ENCODE peak calls at places on chromosomes 13 and 19, in six cellular contexts. L is IMR-90, E is H1, M is mesenchymal stem cell, B is H9, A is neuronal stem cell. Z is an unnamed sample.

GRCh38 chr19:18777156-18777724 is 13.9 kb downstream of the COMP start:
- DNase-seq in L (no peak), E (no peak), M (no peak), B (no peak), A (no peak), Z (no peak)

GRCh38 chr19:6948884-6949283 is 61.5 kb downstream of the ADGRE1 start:
- DNase-seq in L (no peak), E (no peak), M (no peak), B (no peak), A (no peak), Z (no peak)

GRCh38 chr19:21158523-21159135 is 16.8 kb downstream of the ZNF431 start:
- DNase-seq in L (peak; percentile 68), E (no peak), M (peak; percentile 12), B (no peak), A (no peak), Z (peak; percentile 5)

GRCh38 chr19:21677696-21678418 is 89.5 kb downstream of the ZNF100 start:
- DNase-seq in L (no peak), E (no peak), M (no peak), B (no peak), A (no peak), Z (no peak)

GRCh38 chr19:7215176-7215575 is 79.0 kb downstream of the INSR start:
- DNase-seq in L (no peak), E (no peak), M (no peak), B (no peak), A (no peak), Z (no peak)

GRCh38 chr19:32041681-32042292 is 303.6 kb upstream of the ZNF507 start:
- DNase-seq in L (peak; percentile 31), E (peak; percentile 59), M (peak; percentile 41), B (peak; percentile 43), A (peak; percentile 57), Z (no peak)

GRCh38 chr19:19259741-19260140 is 13.4 kb downstream of the TM6SF2 start:
- DNase-seq in L (peak; percentile 11), E (peak; percentile 64), M (peak; percentile 32), B (peak; percentile 89), A (no peak), Z (no peak)

GRCh38 chr19:5621945-5622464 is 571 bp downstream of the SAFB2 start:
- DNase-seq in L (no peak), E (peak; percentile 49), M (no peak), B (no peak), A (no peak), Z (no peak)

DNA sequence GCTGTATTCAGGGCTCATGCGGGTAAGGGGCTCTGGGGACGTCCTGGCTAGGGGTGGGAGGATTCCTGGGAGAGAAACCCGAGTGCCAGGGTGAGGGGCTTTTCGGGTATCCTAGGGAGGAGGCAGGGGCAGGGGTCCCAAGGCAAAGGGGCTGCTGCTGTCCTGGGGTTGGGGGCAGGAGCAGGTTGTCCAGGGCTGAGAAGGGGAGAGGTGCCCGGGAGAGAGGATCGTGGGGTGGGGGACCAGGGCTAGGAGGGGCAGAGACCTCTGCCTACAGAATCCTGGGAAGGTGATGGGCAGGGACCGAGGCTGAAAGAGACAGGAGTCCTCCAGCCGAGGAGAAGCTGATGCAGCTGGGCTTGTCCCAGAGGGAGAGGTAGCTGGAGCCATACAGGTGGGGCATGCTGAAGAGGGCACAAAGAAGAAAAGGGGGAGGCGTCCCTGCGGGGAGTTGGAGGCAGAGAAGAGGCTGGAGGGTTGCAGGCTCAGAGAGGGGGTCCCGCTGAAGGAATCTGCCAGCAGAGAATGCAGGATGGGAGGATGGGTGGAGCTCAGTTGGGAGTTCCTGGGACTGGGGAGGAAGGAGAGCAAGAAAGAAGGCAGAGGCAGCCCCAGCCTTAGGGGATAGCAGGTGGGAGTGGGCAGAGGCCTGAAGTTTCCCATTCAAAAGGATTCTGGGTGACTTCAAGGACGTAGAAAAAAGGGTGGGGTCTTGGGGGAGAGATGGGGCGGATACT is 569 bp downstream of the CYP2S1 start:
- DNase-seq in L (no peak), E (no peak), M (no peak), B (no peak), A (no peak), Z (no peak)
- H3K18ac ChIP-seq in L (no peak overlapping the region), E (peak overlapping the region; percentile 71), M (no peak overlapping the region), B (no peak overlapping the region), A (peak overlapping the region; percentile 31), Z (peak overlapping the region; percentile 26)

DNA sequence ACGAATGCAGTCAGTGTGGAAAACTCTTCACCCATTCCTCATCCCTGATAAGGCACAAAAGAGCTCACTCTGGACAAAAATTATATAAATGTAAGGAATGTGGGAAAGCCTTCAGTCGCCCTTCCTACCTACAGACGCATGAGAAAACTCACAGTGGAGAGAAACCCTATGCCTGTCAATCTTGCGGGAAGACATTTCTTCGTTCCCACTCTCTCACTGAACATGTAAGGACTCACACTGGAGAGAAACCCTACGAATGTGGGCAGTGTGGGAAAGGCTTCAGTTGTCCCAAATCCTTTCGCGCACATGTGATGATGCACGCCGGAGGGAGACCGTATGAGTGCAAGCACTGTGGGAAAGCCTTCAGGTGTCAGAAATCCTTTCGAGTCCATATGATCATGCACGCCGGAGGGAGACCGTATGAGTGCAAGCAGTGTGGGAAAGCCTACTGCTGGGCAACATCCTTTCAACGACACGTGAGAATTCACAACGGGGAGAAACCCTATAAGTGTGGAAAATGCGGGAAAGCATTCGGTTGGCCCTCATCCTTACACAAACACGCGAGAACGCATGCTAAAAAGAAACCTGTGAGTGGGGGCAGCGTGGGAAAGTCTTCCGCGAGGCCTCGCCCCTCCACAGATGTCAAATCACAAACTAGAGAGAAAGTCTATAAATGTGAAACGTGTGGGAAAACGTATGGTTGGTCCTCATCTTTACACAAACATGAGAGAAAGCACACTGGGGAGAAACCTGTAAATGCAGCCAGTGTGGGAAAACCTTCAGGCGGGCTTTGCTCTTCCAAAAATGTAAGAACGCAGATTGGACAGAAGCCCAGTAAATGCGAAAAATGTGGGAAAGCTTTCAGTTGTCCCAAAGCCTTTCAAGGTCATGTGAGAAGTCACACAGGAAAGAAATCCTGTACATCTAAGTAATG is 10.5 kb downstream of the ZNF556 start:
- DNase-seq in L (no peak), E (no peak), M (no peak), B (no peak), A (no peak), Z (no peak)
- H3K9me3 ChIP-seq in L (peaks cover 20% of the 10 kb centered on the region), E (peaks cover 34% of the 10 kb centered on the region), M (peaks cover 27% of the 10 kb centered on the region), B (peaks cover 33% of the 10 kb centered on the region), A (peaks cover 22% of the 10 kb centered on the region), Z (peaks cover 19% of the 10 kb centered on the region)

GRCh38 chr19:24033308-24033961 is 53.6 kb upstream of the ZNF254 start:
- DNase-seq in L (peak; percentile 91), E (peak; percentile 84), M (peak; percentile 96), B (peak; percentile 95), A (peak; percentile 86), Z (peak; percentile 88)
- H3K18ac ChIP-seq in L (peak overlapping the region; percentile 81), E (peak overlapping the region; percentile 99), M (peak overlapping the region; percentile 82), B (peak overlapping the region; percentile 100), A (peak overlapping the region; percentile 99), Z (peak overlapping the region; percentile 97)

GRCh38 chr13:107992542-107992941 is 222.8 kb downstream of the LIG4 start:
- DNase-seq in L (no peak), E (no peak), M (peak; percentile 1), B (no peak), A (no peak), Z (no peak)
- H3K9me3 ChIP-seq in L (no peaks in the 10 kb centered on the region), E (no peaks in the 10 kb centered on the region), M (peaks cover 3% of the 10 kb centered on the region), B (no peaks in the 10 kb centered on the region), A (no peaks in the 10 kb centered on the region), Z (no peaks in the 10 kb centered on the region)

DNA sequence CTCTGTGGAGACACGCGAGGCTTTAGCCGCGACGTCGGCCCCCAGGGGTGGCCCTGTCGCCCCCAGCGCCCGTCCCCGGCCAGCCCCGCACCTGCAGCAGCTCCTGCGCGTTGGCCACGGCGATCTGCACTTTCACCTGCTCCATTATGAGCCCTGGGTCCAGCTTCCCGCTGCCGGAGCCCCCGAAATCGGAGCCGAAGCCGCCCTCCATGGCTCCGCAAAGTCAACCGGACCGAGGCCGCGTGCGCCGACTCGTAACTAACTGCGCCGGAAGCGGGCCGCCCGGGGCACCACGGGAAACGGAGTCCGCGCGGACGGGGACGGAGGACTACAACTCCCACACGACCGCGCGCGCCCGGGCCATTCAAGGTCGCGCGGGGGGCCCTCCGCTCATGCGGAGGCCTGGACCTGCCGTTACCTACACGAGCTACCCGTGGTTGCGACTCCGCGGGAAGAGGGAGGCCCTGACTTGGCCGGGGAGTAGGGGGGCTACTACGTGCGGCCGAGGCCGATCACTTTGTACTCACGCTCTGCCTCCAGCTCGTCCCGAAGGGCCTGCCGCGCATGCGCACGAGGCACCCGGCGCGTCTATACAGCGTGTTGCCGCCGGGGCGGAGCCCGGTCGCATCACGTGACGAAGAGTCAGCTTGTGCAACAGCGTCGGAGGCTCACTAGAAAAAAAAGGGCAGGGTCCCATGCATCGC is at the start of gene TIMM13:
- DNase-seq in L (peak; percentile 95), E (peak; percentile 99), M (peak; percentile 97), B (peak; percentile 98), A (peak; percentile 98), Z (peak; percentile 100)
- H3K18ac ChIP-seq in L (peak within 1 kb of the TSS; percentile 90), E (peak within 1 kb of the TSS; percentile 100), M (peak within 1 kb of the TSS; percentile 98), B (peak within 1 kb of the TSS; percentile 100), A (peak within 1 kb of the TSS; percentile 100), Z (peak within 1 kb of the TSS; percentile 98)

DNA sequence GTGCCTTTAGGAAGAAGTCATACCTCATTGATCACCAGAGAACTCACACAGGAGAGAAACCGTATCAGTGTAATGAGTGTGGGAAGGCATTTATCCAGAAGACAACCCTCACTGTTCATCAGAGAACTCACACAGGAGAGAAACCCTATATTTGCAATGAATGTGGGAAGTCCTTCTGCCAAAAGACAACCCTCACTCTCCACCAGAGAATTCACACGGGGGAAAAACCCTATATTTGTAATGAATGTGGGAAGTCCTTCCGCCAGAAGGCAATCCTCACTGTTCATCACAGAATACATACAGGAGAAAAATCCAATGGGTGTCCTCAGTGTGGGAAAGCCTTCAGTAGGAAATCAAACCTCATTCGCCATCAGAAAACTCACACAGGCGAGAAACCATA is 21.9 kb downstream of the ZNF382 start:
- DNase-seq in L (no peak), E (no peak), M (no peak), B (no peak), A (no peak), Z (no peak)
- H3K9me3 ChIP-seq in L (peaks cover 65% of the 10 kb centered on the region), E (peaks cover 63% of the 10 kb centered on the region), M (peaks cover 90% of the 10 kb centered on the region), B (peaks cover 52% of the 10 kb centered on the region), A (peaks cover 92% of the 10 kb centered on the region), Z (peaks cover 19% of the 10 kb centered on the region)

GRCh38 chr19:51368366-51369282 is at the start of gene CLDND2:
- DNase-seq in L (no peak), E (peak; percentile 48), M (no peak), B (no peak), A (no peak), Z (no peak)
- H3K18ac ChIP-seq in L (peak within 1 kb of the TSS; percentile 81), E (peak within 1 kb of the TSS; percentile 98), M (peak within 1 kb of the TSS; percentile 74), B (peak within 1 kb of the TSS; percentile 97), A (peak within 1 kb of the TSS; percentile 99), Z (peak within 1 kb of the TSS; percentile 93)

GRCh38 chr19:53068834-53069233 is 24.3 kb downstream of the ERVV-2 start:
- DNase-seq in L (no peak), E (no peak), M (no peak), B (no peak), A (no peak), Z (no peak)
- H3K9me3 ChIP-seq in L (peaks cover 73% of the 10 kb centered on the region), E (peaks cover 35% of the 10 kb centered on the region), M (peaks cover 84% of the 10 kb centered on the region), B (peaks cover 34% of the 10 kb centered on the region), A (peaks cover 80% of the 10 kb centered on the region), Z (no peaks in the 10 kb centered on the region)

GRCh38 chr19:36915992-36916830 is at the start of the genes ZNF568 and ZNF829:
- DNase-seq in L (peak; percentile 83), E (peak; percentile 88), M (peak; percentile 95), B (peak; percentile 93), A (peak; percentile 80), Z (peak; percentile 93)
- H3K18ac ChIP-seq in L (peak within 1 kb of the TSS; percentile 95), E (peak within 1 kb of the TSS; percentile 100), M (peak within 1 kb of the TSS; percentile 79), B (peak within 1 kb of the TSS; percentile 89), A (peak within 1 kb of the TSS; percentile 99), Z (peak within 1 kb of the TSS; percentile 67)

Z was measured in trophoblast cell.